ENCODE peak calls at places on chromosomes 16 and 17, in seven cellular contexts. G, D, B, T, R, A and Y are unnamed samples.

GRCh38 chr17:50048146-50048720 is 7.7 kb upstream of the ITGA3 start:
- DNase-seq in T (no peak), A (no peak), R (no peak), D (no peak), B (no peak), G (no peak), Y (no peak)

GRCh38 chr17:62827722-62828498 is 19.8 kb upstream of the MARCHF10 start:
- DNase-seq in A (no peak), R (peak; percentile 77), D (peak; percentile 65), B (peak; percentile 21), G (no peak), T (peak; percentile 42), Y (no peak)

GRCh38 chr17:49723423-49723822 is 15.7 kb upstream of the SLC35B1 start:
- DNase-seq in T (peak; percentile 16), A (no peak), G (peak; percentile 83), D (no peak), B (no peak), R (peak; percentile 39), Y (no peak)

GRCh38 chr16:67248401-67249177 is at the start of gene SLC9A5:
- DNase-seq in D (peak; percentile 86), A (no peak), R (no peak), B (peak; percentile 71), G (peak; percentile 32), T (peak; percentile 62), Y (no peak)

GRCh38 chr17:1623057-1623456 is 5.6 kb downstream of the SLC43A2 start:
- DNase-seq in T (no peak), R (no peak), G (no peak), B (no peak), A (no peak), D (no peak), Y (no peak)

GRCh38 chr16:70747703-70748631 is 53.0 kb downstream of the VAC14 start:
- DNase-seq in G (no peak), D (no peak), T (peak; percentile 36), R (peak; percentile 21), A (no peak), B (no peak), Y (no peak)

GRCh38 chr16:27242868-27243590 is 25.5 kb downstream of the NSMCE1 start:
- DNase-seq in T (peak; percentile 90), R (peak; percentile 95), A (peak; percentile 35), G (no peak), D (no peak), B (peak; percentile 62), Y (peak; percentile 71)

GRCh38 chr16:65745-66144 is 6.7 kb downstream of the RHBDF1 start:
- DNase-seq in D (peak; percentile 95), R (peak; percentile 77), G (peak; percentile 85), B (peak; percentile 87), A (peak; percentile 90), T (peak; percentile 91), Y (no peak)

GRCh38 chr16:49491736-49492089 is 118.1 kb downstream of the C16orf78 start:
- DNase-seq in A (peak; percentile 10), D (no peak), T (no peak), R (no peak), G (peak; percentile 36), B (peak; percentile 70), Y (no peak)

GRCh38 chr16:32116080-32116479 is 137.0 kb upstream of the TP53TG3D start:
- DNase-seq in T (peak; percentile 13), D (no peak), B (no peak), G (peak; percentile 7), R (no peak), A (no peak), Y (no peak)

GRCh38 chr16:27232061-27232841 is 28.9 kb downstream of the KDM8 start:
- DNase-seq in B (no peak), D (no peak), R (no peak), T (no peak), A (no peak), G (no peak), Y (no peak)

GRCh38 chr17:82889496-82890338 is 49.9 kb upstream of the ZNF750 start:
- DNase-seq in R (no peak), B (no peak), T (no peak), G (no peak), D (no peak), A (no peak), Y (no peak)

GRCh38 chr16:63618896-63619295 is 1503.0 kb downstream of the CDH11 start:
- DNase-seq in D (no peak), R (no peak), G (no peak), T (no peak), A (no peak), B (no peak), Y (no peak)

GRCh38 chr17:13332207-13332606 is 269.5 kb downstream of the HS3ST3A1 start:
- DNase-seq in B (no peak), G (no peak), A (no peak), D (no peak), T (no peak), R (no peak), Y (no peak)
- H3K4me3 ChIP-seq in B (no peak overlapping the region), G (no peak overlapping the region), A (no peak overlapping the region), D (no peak overlapping the region), T (no peak overlapping the region), R (no peak overlapping the region), Y (no peak overlapping the region)

DNA sequence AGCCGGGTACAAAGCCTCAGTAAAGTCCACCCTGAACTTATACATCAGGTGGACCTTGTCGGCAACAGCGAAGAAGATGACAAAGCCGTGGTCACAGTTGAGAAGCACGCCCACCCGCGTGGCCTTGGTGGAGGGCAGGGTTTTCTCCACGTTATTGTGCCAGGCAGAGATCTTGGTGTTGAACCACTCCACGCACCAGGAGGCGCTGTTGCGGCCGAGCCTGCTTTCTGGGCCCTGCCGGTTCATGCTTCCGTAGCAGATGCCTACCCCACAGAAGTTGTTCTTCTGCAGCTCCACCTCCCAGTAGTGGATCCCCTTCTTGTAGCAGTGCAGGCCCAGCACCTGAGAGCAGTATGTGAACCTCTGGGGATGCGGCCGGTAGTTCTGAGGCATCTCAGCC is 22.1 kb downstream of the TRIM25 start:
- DNase-seq in T (no peak), D (peak; percentile 52), G (peak; percentile 23), R (no peak), B (peak; percentile 22), A (no peak), Y (no peak)
- TF ChIP-seq CTCF in T (no peak), D (peak; percentile 53), G (peak; percentile 53), R (peak; percentile 35), B (peak; percentile 50), A (peak; percentile 22), Y (peak; percentile 31)

DNA sequence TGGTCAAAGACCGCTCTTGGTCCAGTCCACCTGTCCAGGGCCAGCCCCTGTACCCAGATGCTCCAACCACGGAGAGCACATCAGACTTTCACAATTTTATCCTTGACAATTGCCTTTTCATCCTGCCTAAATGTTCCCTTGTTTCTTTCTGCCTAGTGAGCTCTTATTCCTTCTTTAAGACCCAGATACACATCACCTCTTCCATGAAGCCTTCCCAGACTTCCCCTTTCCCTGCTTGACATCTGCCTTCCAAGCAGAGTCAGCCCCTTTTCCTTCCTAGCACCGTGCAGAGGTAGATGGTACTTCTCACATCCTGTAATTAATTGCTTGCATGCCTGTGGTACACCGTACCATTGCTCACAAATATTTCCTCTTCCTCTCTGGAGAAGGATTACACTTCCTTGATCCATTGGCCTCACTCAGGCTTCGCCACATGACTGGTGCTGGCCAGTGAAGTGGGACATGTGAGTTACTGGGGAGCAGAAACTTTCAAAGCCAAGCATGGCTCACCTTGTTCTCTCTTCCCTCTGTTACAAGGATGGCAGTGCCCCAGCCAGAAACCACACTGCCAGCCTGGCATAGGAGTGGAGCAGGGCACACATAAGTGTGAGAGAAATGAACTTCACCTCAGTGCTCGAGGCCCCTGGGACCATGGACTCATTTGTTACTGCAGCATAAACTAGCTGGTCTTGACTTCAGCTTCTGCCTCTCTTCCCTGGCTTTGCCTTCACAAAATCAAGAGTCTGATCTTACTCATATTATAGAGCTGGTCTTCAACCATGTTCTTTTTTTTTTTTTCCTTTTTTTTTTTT is 44.0 kb downstream of the SOST start:
- DNase-seq in R (peak; percentile 29), D (no peak), A (no peak), T (peak; percentile 50), G (no peak), B (no peak), Y (no peak)
- H3K4me3 ChIP-seq in R (peak overlapping the region; percentile 41), D (no peak overlapping the region), A (peak overlapping the region; percentile 44), T (no peak overlapping the region), G (peak overlapping the region; percentile 63), B (peak overlapping the region; percentile 62), Y (no peak overlapping the region)

GRCh38 chr17:77735341-77736206 is 222.9 kb upstream of the TNRC6C start:
- DNase-seq in G (peak; percentile 69), R (peak; percentile 8), T (peak; percentile 25), A (no peak), B (peak; percentile 44), D (peak; percentile 82), Y (no peak)
- TF ChIP-seq CTCF in G (no peak), R (no peak), T (no peak), A (no peak), B (no peak), D (no peak), Y (no peak)

GRCh38 chr17:78357177-78357586 is 2.7 kb downstream of the SOCS3 start:
- DNase-seq in B (no peak), R (peak; percentile 75), D (peak; percentile 72), A (no peak), G (peak; percentile 58), T (peak; percentile 87), Y (no peak)

GRCh38 chr17:78355045-78355641 is 4.7 kb downstream of the SOCS3 start:
- DNase-seq in R (no peak), G (no peak), A (no peak), D (no peak), T (no peak), B (no peak), Y (no peak)

GRCh38 chr17:78357687-78358537 is 2.0 kb downstream of the SOCS3 start:
- DNase-seq in R (peak; percentile 38), D (no peak), A (no peak), B (peak; percentile 47), T (peak; percentile 40), G (no peak), Y (no peak)

GRCh38 chr17:78355701-78356100 is 4.2 kb downstream of the SOCS3 start:
- DNase-seq in A (no peak), D (no peak), R (peak; percentile 42), T (no peak), G (no peak), B (no peak), Y (no peak)

GRCh38 chr17:78356163-78356713 is 3.6 kb downstream of the SOCS3 start:
- DNase-seq in T (peak; percentile 95), G (no peak), A (peak; percentile 67), D (no peak), B (peak; percentile 61), R (peak; percentile 75), Y (no peak)
- H3K4me3 ChIP-seq in T (peak overlapping the region; percentile 65), G (peak overlapping the region; percentile 85), A (peak overlapping the region; percentile 86), D (no peak overlapping the region), B (no peak overlapping the region), R (peak overlapping the region; percentile 90), Y (peak overlapping the region; percentile 17)

GRCh38 chr16:57859331-57859730 is 57.0 kb upstream of the KIFC3 start:
- DNase-seq in B (peak; percentile 79), A (peak; percentile 77), R (peak; percentile 62), T (peak; percentile 15), D (no peak), G (no peak), Y (no peak)
- TF ChIP-seq CTCF in B (peak; percentile 45), A (peak; percentile 55), R (peak; percentile 62), T (peak; percentile 39), D (peak; percentile 40), G (peak; percentile 34), Y (peak; percentile 50)